ENCODE peak calls at places on chromosomes 1 and 21, in six cellular contexts. G is psoas muscle, S is GM23248, M is upper lobe of left lung, K is left ventricle myocardium inferior, N is thoracic aorta. V is an unnamed sample.

GRCh38 chr1:115088115-115088794 is 1.0 kb downstream of the TSPAN2 start:
- DNase-seq in G (no peak), S (no peak), M (no peak), K (no peak), N (no peak), V (no peak)

GRCh38 chr1:51898090-51898734 is 19.7 kb upstream of the NRDC start:
- DNase-seq in G (no peak), S (peak; percentile 88), M (no peak), K (no peak), N (no peak), V (peak; percentile 69)

GRCh38 chr21:38839683-38840286 is 34.1 kb downstream of the ETS2 start:
- DNase-seq in G (no peak), S (peak; percentile 92), M (no peak), K (no peak), N (no peak), V (peak; percentile 87)

GRCh38 chr1:157994704-157995540 is 1.5 kb downstream of the KIRREL1 start:
- DNase-seq in G (peak; percentile 35), S (peak; percentile 77), M (no peak), K (no peak), N (no peak), V (no peak)

GRCh38 chr1:7511381-7511780 is 259.7 kb upstream of the VAMP3 start:
- DNase-seq in G (no peak), S (no peak), M (no peak), K (no peak), N (no peak), V (no peak)

GRCh38 chr1:80542231-80542630 is 1258.5 kb upstream of the ADGRL2 start:
- DNase-seq in G (no peak), S (no peak), M (no peak), K (no peak), N (no peak), V (no peak)

GRCh38 chr21:42513985-42514882 is 582 bp downstream of the SLC37A1 start:
- DNase-seq in G (peak; percentile 46), S (peak; percentile 26), M (peak; percentile 92), K (peak; percentile 58), N (no peak), V (no peak)

GRCh38 chr1:18537386-18538306 is 56.9 kb downstream of the KLHDC7A start:
- DNase-seq in G (no peak), S (no peak), M (peak; percentile 33), K (no peak), N (no peak), V (peak; percentile 32)

GRCh38 chr1:179493323-179493722 is 82.4 kb downstream of the NPHS2 start:
- DNase-seq in G (no peak), S (no peak), M (no peak), K (no peak), N (no peak), V (no peak)

GRCh38 chr1:53381790-53382401 is 54.0 kb upstream of the LRP8 start:
- DNase-seq in G (no peak), S (peak; percentile 80), M (no peak), K (no peak), N (no peak), V (peak; percentile 67)

GRCh38 chr1:211331011-211331709 is 4.5 kb downstream of the TRAF5 start:
- DNase-seq in G (no peak), S (peak; percentile 77), M (no peak), K (no peak), N (no peak), V (no peak)

GRCh38 chr1:25456502-25456901 is 25.8 kb downstream of the MACO1 start:
- DNase-seq in G (no peak), S (no peak), M (no peak), K (no peak), N (no peak), V (no peak)

GRCh38 chr1:65425697-65426096 is 5.2 kb downstream of the LEPR start:
- DNase-seq in G (no peak), S (peak; percentile 90), M (no peak), K (no peak), N (no peak), V (peak; percentile 74)

GRCh38 chr1:43366601-43367025 is 1.2 kb downstream of the ELOVL1 start:
- DNase-seq in G (no peak), S (no peak), M (no peak), K (no peak), N (no peak), V (no peak)

GRCh38 chr1:223720987-223721591 is 8.8 kb downstream of the CAPN2 start:
- DNase-seq in G (no peak), S (peak; percentile 93), M (no peak), K (no peak), N (no peak), V (no peak)

GRCh38 chr1:225602590-225603206 is 50.2 kb downstream of the ENAH start:
- DNase-seq in G (no peak), S (peak; percentile 48), M (no peak), K (no peak), N (no peak), V (peak; percentile 39)

GRCh38 chr1:107557095-107557494 is 407.9 kb downstream of the VAV3 start:
- DNase-seq in G (no peak), S (no peak), M (no peak), K (no peak), N (no peak), V (no peak)

GRCh38 chr1:234125283-234125682 is 220.8 kb downstream of the SLC35F3 start:
- DNase-seq in G (no peak), S (peak; percentile 69), M (no peak), K (no peak), N (no peak), V (peak; percentile 46)

GRCh38 chr1:10704383-10704882 is 92.0 kb downstream of the CASZ1 start:
- DNase-seq in G (no peak), S (no peak), M (peak; percentile 82), K (no peak), N (no peak), V (no peak)

GRCh38 chr21:31857096-31857495 is 15.7 kb upstream of the HUNK start:
- DNase-seq in G (no peak), S (no peak), M (no peak), K (no peak), N (no peak), V (no peak)

DNA sequence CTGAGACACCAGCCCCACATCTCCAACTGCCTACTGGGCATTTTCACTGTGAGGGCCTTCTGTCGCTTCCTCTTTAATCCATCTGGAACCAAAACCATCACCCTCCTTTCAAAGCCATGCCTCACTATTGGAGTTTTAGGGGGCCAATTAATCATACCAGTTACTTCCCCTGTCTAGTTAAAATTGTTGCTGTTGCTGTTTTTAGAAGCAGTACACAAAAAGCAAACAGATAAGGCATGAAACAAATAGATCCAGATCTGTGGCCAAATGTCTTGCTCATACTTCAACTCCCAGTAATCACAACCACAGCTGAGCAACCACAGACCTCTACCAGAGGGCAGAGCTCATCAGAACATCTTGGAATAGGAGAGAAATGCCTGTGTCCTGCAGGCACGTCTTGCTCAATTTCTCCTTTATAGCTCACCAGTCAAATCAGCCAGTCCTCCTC is 133.8 kb upstream of the C1orf105 start:
- DNase-seq in G (peak; percentile 22), S (peak; percentile 94), M (no peak), K (no peak), N (no peak), V (no peak)
- H3K4me3 ChIP-seq in G (no peak overlapping the region), S (peak overlapping the region; percentile 29), M (no peak overlapping the region), K (no peak overlapping the region), N (no peak overlapping the region), V (no peak overlapping the region)

DNA sequence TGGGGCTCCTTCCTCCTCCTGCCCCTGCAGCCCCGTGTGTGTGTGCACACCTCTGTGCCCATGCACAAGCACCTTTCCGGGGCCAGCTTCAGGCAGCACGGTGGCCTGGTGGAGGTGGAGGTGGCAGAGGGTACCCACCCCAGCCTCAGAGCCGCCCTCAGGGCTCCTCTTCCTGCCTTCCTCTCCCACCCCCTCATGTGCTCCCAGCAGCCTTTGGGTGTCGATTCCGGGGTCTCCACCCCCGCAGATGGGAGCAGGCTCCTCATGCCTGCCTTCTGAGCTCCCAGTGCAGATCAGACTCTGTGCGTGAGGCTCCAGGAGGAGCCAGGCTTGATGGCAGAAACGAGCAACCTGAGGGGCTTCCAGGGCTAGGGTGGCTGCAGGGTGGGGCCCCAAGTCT is 29.2 kb upstream of the PLCH2 start:
- DNase-seq in G (no peak), S (no peak), M (peak; percentile 61), K (no peak), N (no peak), V (no peak)
- H3K4me1 ChIP-seq in G (peaks cover 3% of the 10 kb centered on the region), S (peaks cover 6% of the 10 kb centered on the region), M (no peaks in the 10 kb centered on the region), K (no peaks in the 10 kb centered on the region), N (no peaks in the 10 kb centered on the region), V (peaks cover 12% of the 10 kb centered on the region)

GRCh38 chr1:230682274-230682673 is 31.6 kb downstream of the AGT start:
- DNase-seq in G (no peak), S (peak; percentile 9), M (no peak), K (no peak), N (no peak), V (no peak)
- H3K27ac ChIP-seq in G (peak overlapping the region; percentile 47), S (no peak overlapping the region), M (no peak overlapping the region), K (peak overlapping the region; percentile 55), N (no peak overlapping the region), V (no peak overlapping the region)

GRCh38 chr1:59022199-59022598 is 238.4 kb upstream of the JUN start:
- DNase-seq in G (no peak), S (no peak), M (no peak), K (no peak), N (no peak), V (no peak)

GRCh38 chr1:59018860-59019259 is 235.0 kb upstream of the JUN start:
- DNase-seq in G (peak; percentile 37), S (no peak), M (no peak), K (peak; percentile 46), N (no peak), V (peak; percentile 12)

GRCh38 chr1:59018446-59018845 is 234.6 kb upstream of the JUN start:
- DNase-seq in G (no peak), S (no peak), M (no peak), K (no peak), N (no peak), V (peak; percentile 9)

GRCh38 chr1:59022799-59023198 is 239.0 kb upstream of the JUN start:
- DNase-seq in G (no peak), S (no peak), M (no peak), K (no peak), N (no peak), V (no peak)

DNA sequence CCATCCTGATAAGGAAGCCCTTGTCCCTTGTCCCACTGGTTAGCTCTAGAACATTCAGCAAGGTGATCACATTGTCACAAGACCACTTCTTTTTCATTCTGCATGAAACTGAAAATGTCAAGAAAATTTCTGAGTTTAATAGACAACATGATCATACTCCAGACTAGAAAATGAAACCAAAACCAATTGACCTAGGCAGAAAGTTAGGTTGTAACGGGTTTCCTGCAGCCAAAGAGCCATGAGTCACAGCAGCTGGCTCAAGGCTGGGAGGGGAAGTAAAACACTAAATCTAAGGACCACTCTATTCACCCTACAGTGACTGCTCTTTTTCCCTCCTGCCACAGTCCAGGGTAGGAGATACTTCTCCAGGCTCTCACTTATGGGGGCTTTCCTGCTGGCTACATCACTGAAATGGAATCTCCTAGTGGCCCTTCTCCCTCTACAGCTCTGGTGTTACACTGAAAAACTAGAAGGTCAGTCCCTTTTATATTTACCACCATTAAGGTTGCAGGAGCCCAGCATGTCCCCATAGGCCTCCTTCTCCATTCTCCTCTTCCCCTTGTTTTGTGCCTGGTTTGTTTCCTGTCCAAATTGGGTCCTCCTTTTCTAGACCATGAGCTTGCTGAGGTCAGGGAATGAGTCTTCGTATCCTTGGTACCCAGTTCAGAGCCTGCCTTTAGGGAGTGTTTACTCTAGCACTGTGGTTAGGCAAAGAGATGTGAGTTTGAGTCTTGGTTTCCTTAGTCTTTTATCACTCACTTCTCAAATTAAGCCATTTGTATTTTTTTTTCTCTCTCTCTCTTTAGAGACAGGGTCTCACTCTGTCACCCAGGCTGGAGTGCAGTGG is 236.5 kb upstream of the JUN start:
- DNase-seq in G (peak; percentile 58), S (peak; percentile 88), M (no peak), K (peak; percentile 30), N (peak; percentile 19), V (peak; percentile 70)
- H3K4me3 ChIP-seq in G (peak overlapping the region; percentile 49), S (peak overlapping the region; percentile 61), M (peak overlapping the region; percentile 8), K (peak overlapping the region; percentile 50), N (peak overlapping the region; percentile 68), V (peak overlapping the region; percentile 8)

GRCh38 chr1:218459878-218460277 is 114.7 kb downstream of the TGFB2 start:
- DNase-seq in G (no peak), S (peak; percentile 89), M (no peak), K (no peak), N (no peak), V (peak; percentile 87)
- H3K4me1 ChIP-seq in G (peaks cover 47% of the 10 kb centered on the region), S (peaks cover 47% of the 10 kb centered on the region), M (peaks cover 28% of the 10 kb centered on the region), K (peaks cover 46% of the 10 kb centered on the region), N (peaks cover 37% of the 10 kb centered on the region), V (peaks cover 53% of the 10 kb centered on the region)